ENCODE peak calls at places on chromosomes 11 and 22, in six cellular contexts. One of them, this sample, is unnamed. For H3K36me3, the result is how much of the 10 kb centered on the place peaks cover.

GRCh38 chr11:111736191-111736590 is 30.0 kb downstream of the PPP2R1B start:
- DNase-seq in thyroid gland: peak
- DNase-seq in stomach: no peak
- DNase-seq in tibial nerve: no peak
- DNase-seq in K562: no peak
- DNase-seq in Peyer's patch: no peak
- DNase-seq in this sample: peak

GRCh38 chr11:120523196-120523595 is 11.6 kb downstream of the GRIK4 start:
- DNase-seq in thyroid gland: no peak
- DNase-seq in stomach: no peak
- DNase-seq in tibial nerve: no peak
- DNase-seq in K562: no peak
- DNase-seq in Peyer's patch: no peak
- DNase-seq in this sample: peak

GRCh38 chr11:61805146-61805545 is 11.7 kb downstream of the FADS1 start:
- DNase-seq in thyroid gland: no peak
- DNase-seq in stomach: no peak
- DNase-seq in tibial nerve: no peak
- DNase-seq in K562: no peak
- DNase-seq in Peyer's patch: no peak
- DNase-seq in this sample: no peak

GRCh38 chr22:50544746-50545253 is 899 bp upstream of the KLHDC7B start:
- DNase-seq in thyroid gland: peak
- DNase-seq in stomach: peak
- DNase-seq in tibial nerve: no peak
- DNase-seq in K562: no peak
- DNase-seq in Peyer's patch: no peak
- DNase-seq in this sample: no peak

GRCh38 chr22:27525711-27526110 is 275.8 kb downstream of the MN1 start:
- DNase-seq in thyroid gland: no peak
- DNase-seq in stomach: no peak
- DNase-seq in tibial nerve: no peak
- DNase-seq in K562: no peak
- DNase-seq in Peyer's patch: no peak
- DNase-seq in this sample: no peak

GRCh38 chr11:119634301-119634700 is 94.7 kb downstream of the NECTIN1 start:
- DNase-seq in thyroid gland: no peak
- DNase-seq in stomach: no peak
- DNase-seq in tibial nerve: no peak
- DNase-seq in K562: no peak
- DNase-seq in Peyer's patch: no peak
- DNase-seq in this sample: no peak

GRCh38 chr11:115166826-115167225 is 337.4 kb downstream of the CADM1 start:
- DNase-seq in thyroid gland: no peak
- DNase-seq in stomach: no peak
- DNase-seq in tibial nerve: no peak
- DNase-seq in K562: no peak
- DNase-seq in Peyer's patch: no peak
- DNase-seq in this sample: no peak

GRCh38 chr11:13487661-13488030 is 8.2 kb downstream of the PTH start:
- DNase-seq in thyroid gland: no peak
- DNase-seq in stomach: no peak
- DNase-seq in tibial nerve: no peak
- DNase-seq in K562: peak
- DNase-seq in Peyer's patch: no peak
- DNase-seq in this sample: no peak

GRCh38 chr11:69573751-69574382 is 67.1 kb upstream of the CCND1 start:
- DNase-seq in thyroid gland: no peak
- DNase-seq in stomach: no peak
- DNase-seq in tibial nerve: no peak
- DNase-seq in K562: no peak
- DNase-seq in Peyer's patch: no peak
- DNase-seq in this sample: no peak

GRCh38 chr11:63838150-63838681 is 694 bp upstream of the MARK2 start:
- DNase-seq in thyroid gland: peak
- DNase-seq in stomach: no peak
- DNase-seq in tibial nerve: no peak
- DNase-seq in K562: no peak
- DNase-seq in Peyer's patch: no peak
- DNase-seq in this sample: no peak

GRCh38 chr11:132504501-132505041 is 1027.7 kb downstream of the OPCML start:
- DNase-seq in thyroid gland: no peak
- DNase-seq in stomach: no peak
- DNase-seq in tibial nerve: no peak
- DNase-seq in K562: no peak
- DNase-seq in Peyer's patch: no peak
- DNase-seq in this sample: no peak

GRCh38 chr11:131609921-131610320 is 239.5 kb downstream of the NTM start:
- DNase-seq in thyroid gland: no peak
- DNase-seq in stomach: no peak
- DNase-seq in tibial nerve: no peak
- DNase-seq in K562: no peak
- DNase-seq in Peyer's patch: no peak
- DNase-seq in this sample: no peak

GRCh38 chr22:40241200-40241763 is 63.6 kb downstream of the TNRC6B start:
- DNase-seq in thyroid gland: no peak
- DNase-seq in stomach: no peak
- DNase-seq in tibial nerve: no peak
- DNase-seq in K562: no peak
- DNase-seq in Peyer's patch: no peak
- DNase-seq in this sample: no peak

GRCh38 chr22:49983148-49984042 is 22.8 kb downstream of the PIM3 start:
- DNase-seq in thyroid gland: no peak
- DNase-seq in stomach: no peak
- DNase-seq in tibial nerve: no peak
- DNase-seq in K562: no peak
- DNase-seq in Peyer's patch: no peak
- DNase-seq in this sample: no peak

GRCh38 chr11:113475160-113475761 is at the start of gene DRD2:
- DNase-seq in thyroid gland: no peak
- DNase-seq in stomach: no peak
- DNase-seq in tibial nerve: no peak
- DNase-seq in K562: peak
- DNase-seq in Peyer's patch: no peak
- DNase-seq in this sample: no peak
- H3K4me3 ChIP-seq in thyroid gland: no peak
- H3K4me3 ChIP-seq in stomach: peak
- H3K4me3 ChIP-seq in tibial nerve: peak
- H3K4me3 ChIP-seq in K562: no peak
- H3K4me3 ChIP-seq in Peyer's patch: peak
- H3K4me3 ChIP-seq in this sample: peak

DNA sequence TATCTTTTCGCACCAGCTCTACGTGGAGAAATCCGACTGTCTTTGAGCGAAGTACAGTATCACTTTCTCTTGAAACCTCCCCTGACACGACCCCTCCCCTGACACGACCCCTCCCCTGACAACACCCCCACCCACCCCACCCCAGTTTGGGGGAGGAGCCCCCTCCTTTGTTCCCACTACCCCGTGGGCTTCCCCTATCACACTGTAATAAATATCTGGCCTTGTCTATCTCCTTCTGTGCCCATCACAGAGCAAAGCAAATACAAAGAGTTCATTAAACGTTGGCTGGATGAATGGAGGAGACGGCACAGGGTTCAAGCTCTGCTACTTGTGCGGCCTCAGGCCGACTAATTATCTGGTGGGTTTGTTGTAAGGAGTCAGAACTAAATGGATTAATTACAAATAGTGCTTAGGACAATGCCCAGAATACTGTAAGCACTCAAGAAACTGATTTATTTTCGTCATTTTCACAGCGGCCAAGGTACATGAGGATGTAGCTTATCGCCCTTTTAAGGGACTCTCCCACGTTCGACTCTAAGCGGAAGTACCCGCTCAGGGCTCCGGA is 640 bp upstream of the GGA1 start:
- DNase-seq in thyroid gland: no peak
- DNase-seq in stomach: no peak
- DNase-seq in tibial nerve: no peak
- DNase-seq in K562: no peak
- DNase-seq in Peyer's patch: no peak
- DNase-seq in this sample: no peak
- TF ChIP-seq POLR2A in thyroid gland: no peak
- TF ChIP-seq POLR2A in stomach: no peak
- TF ChIP-seq POLR2A in tibial nerve: no peak
- TF ChIP-seq POLR2A in K562: no peak
- TF ChIP-seq POLR2A in Peyer's patch: no peak
- TF ChIP-seq POLR2A in this sample: no peak

GRCh38 chr11:17376493-17376892 is 12.0 kb downstream of the KCNJ11 start:
- DNase-seq in thyroid gland: no peak
- DNase-seq in stomach: no peak
- DNase-seq in tibial nerve: no peak
- DNase-seq in K562: no peak
- DNase-seq in Peyer's patch: no peak
- DNase-seq in this sample: no peak
- H3K36me3 ChIP-seq in thyroid gland: under half
- H3K36me3 ChIP-seq in stomach: under half
- H3K36me3 ChIP-seq in tibial nerve: under half
- H3K36me3 ChIP-seq in K562: half or more
- H3K36me3 ChIP-seq in Peyer's patch: under half
- H3K36me3 ChIP-seq in this sample: under half

GRCh38 chr22:29265929-29266328 is 1.9 kb downstream of the RHBDD3 start:
- DNase-seq in thyroid gland: no peak
- DNase-seq in stomach: no peak
- DNase-seq in tibial nerve: no peak
- DNase-seq in K562: no peak
- DNase-seq in Peyer's patch: peak
- DNase-seq in this sample: no peak
- H3K4me3 ChIP-seq in thyroid gland: no peak
- H3K4me3 ChIP-seq in stomach: no peak
- H3K4me3 ChIP-seq in tibial nerve: no peak
- H3K4me3 ChIP-seq in K562: peak
- H3K4me3 ChIP-seq in Peyer's patch: no peak
- H3K4me3 ChIP-seq in this sample: no peak

DNA sequence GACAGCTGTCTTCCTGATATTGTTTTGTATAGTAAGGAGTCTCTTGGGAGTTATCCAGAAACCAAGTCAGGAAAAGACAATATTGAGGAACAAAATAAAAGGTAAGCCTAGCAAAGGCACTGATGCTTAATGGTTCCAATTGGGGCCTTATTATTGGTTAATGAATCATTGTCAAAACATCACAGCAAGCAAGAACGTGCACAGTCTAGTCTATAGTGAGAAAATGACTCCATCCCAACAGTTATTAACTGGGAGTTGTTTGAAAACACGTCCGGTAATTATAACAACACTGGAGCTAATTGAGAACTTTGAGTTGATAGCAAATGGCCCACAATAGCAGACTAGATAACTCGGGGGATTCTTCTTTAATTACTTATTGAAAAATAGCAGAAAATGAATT is 17.7 kb downstream of the BSX start:
- DNase-seq in thyroid gland: no peak
- DNase-seq in stomach: no peak
- DNase-seq in tibial nerve: no peak
- DNase-seq in K562: no peak
- DNase-seq in Peyer's patch: no peak
- DNase-seq in this sample: no peak
- TF ChIP-seq POLR2A in thyroid gland: no peak
- TF ChIP-seq POLR2A in stomach: no peak
- TF ChIP-seq POLR2A in tibial nerve: no peak
- TF ChIP-seq POLR2A in K562: no peak
- TF ChIP-seq POLR2A in Peyer's patch: no peak
- TF ChIP-seq POLR2A in this sample: no peak

GRCh38 chr22:30945653-30946052 is 22.9 kb downstream of the MORC2 start:
- DNase-seq in thyroid gland: no peak
- DNase-seq in stomach: no peak
- DNase-seq in tibial nerve: no peak
- DNase-seq in K562: no peak
- DNase-seq in Peyer's patch: no peak
- DNase-seq in this sample: no peak
- H3K36me3 ChIP-seq in thyroid gland: half or more
- H3K36me3 ChIP-seq in stomach: half or more
- H3K36me3 ChIP-seq in tibial nerve: under half
- H3K36me3 ChIP-seq in K562: half or more
- H3K36me3 ChIP-seq in Peyer's patch: under half
- H3K36me3 ChIP-seq in this sample: half or more

DNA sequence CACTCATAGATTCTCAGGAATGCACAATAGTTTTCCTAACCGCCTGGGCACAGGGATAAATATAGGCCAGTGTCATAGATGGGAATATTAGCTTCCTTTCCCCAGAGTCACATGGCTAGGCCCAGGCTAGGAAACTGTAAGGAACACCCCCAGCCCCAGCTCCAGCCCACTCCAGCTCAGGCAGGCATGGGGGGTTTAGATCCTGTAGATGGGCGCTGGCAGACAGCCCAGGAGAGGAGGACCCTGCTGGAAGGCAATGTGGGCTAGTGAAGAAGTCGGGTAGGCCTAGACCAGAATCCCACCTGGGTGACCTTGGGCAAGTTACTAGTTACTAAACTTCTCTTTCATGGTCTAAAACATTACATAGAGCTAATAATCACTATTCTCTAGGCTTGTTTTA is 51.3 kb downstream of the IRAG1 start:
- DNase-seq in thyroid gland: no peak
- DNase-seq in stomach: no peak
- DNase-seq in tibial nerve: no peak
- DNase-seq in K562: no peak
- DNase-seq in Peyer's patch: no peak
- DNase-seq in this sample: no peak
- H3K4me3 ChIP-seq in thyroid gland: no peak
- H3K4me3 ChIP-seq in stomach: no peak
- H3K4me3 ChIP-seq in tibial nerve: no peak
- H3K4me3 ChIP-seq in K562: no peak
- H3K4me3 ChIP-seq in Peyer's patch: no peak
- H3K4me3 ChIP-seq in this sample: no peak

DNA sequence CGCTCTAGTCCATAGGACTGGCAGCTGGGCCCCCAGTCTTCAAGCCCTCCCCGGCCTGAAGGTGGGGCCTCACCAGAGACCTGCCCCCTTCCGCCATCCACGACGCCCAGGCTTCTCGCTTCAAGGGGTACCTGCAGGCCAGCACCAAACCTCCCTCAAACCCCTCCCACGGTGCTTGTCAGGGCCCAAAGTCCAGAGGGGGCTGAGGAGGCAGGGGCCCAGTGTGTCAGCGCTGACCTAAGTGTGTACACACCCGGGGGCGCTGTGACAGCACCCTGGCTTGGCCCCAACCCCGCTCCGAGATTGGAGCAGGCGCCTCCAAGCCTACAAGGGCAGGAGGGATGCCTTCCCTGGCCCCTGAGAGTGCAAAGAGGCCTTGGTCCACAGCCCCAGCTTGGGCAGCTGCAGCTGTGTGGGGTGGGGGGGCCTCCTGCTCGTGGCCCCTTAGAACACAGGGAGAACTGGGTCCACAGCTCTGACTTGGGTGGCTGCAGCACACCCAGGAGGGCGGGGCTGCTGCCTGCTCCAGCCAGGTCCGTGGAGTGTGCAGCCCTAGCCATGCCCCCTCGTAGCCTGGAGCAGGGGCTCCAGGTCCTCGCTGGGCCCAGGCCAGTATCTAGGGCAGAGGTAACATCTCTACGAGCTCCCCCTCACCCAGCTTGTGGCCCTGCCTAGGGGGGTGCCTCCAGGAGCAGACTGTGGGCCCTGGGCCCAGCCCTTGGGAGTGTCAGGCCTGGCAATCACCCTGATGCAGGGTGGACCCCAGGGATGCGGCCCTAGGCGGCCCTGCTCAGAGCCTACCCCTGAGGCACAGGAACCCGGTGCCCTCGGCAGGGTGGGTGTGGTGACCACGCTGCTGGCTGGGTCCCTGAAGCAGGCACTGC is 4.9 kb downstream of the SBF2 start:
- DNase-seq in thyroid gland: no peak
- DNase-seq in stomach: no peak
- DNase-seq in tibial nerve: no peak
- DNase-seq in K562: no peak
- DNase-seq in Peyer's patch: no peak
- DNase-seq in this sample: no peak
- TF ChIP-seq POLR2A in thyroid gland: no peak
- TF ChIP-seq POLR2A in stomach: no peak
- TF ChIP-seq POLR2A in tibial nerve: no peak
- TF ChIP-seq POLR2A in K562: no peak
- TF ChIP-seq POLR2A in Peyer's patch: no peak
- TF ChIP-seq POLR2A in this sample: no peak

GRCh38 chr11:65973439-65974110 is 12.0 kb downstream of the SART1 start:
- DNase-seq in thyroid gland: no peak
- DNase-seq in stomach: no peak
- DNase-seq in tibial nerve: no peak
- DNase-seq in K562: no peak
- DNase-seq in Peyer's patch: no peak
- DNase-seq in this sample: no peak
- H3K36me3 ChIP-seq in thyroid gland: under half
- H3K36me3 ChIP-seq in stomach: half or more
- H3K36me3 ChIP-seq in tibial nerve: under half
- H3K36me3 ChIP-seq in K562: half or more
- H3K36me3 ChIP-seq in Peyer's patch: under half
- H3K36me3 ChIP-seq in this sample: half or more

This sample was measured in suprapubic skin.